ENCODE peak calls at places on chromosomes 7 and 10, in eight cellular contexts. O is transverse colon, P is A549, W is K562, H is ovary, T is upper lobe of left lung, C is suprapubic skin, S is tibial nerve. I is an unnamed sample.
A peak's percentile ranks its signal among the peaks of the same experiment; 100 is the strongest.

GRCh38 chr10:102661614-102662133 is 17.4 kb downstream of the TRIM8 start:
- DNase-seq in O (no peak), P (no peak), W (no peak), H (no peak), T (peak; percentile 10), C (no peak), S (no peak), I (no peak)

GRCh38 chr7:124057872-124058271 is 25.0 kb upstream of the TMEM229A start:
- DNase-seq in O (no peak), P (no peak), W (no peak), H (no peak), T (no peak), C (no peak), S (no peak), I (no peak)

GRCh38 chr7:10476642-10477041 is 497.0 kb upstream of the PHF14 start:
- DNase-seq in O (no peak), P (no peak), W (no peak), H (no peak), T (no peak), C (no peak), S (no peak), I (no peak)

GRCh38 chr7:89183726-89184125 is 388.2 kb upstream of the TEX47 start:
- DNase-seq in O (no peak), P (no peak), W (no peak), H (no peak), T (no peak), C (no peak), S (no peak), I (no peak)

GRCh38 chr7:83655951-83656556 is 7.1 kb upstream of the SEMA3E start:
- DNase-seq in O (peak; percentile 16), P (peak; percentile 70), W (no peak), H (no peak), T (no peak), C (no peak), S (no peak), I (peak; percentile 37)

GRCh38 chr10:125092564-125093031 is 67.8 kb downstream of the CTBP2 start:
- DNase-seq in O (no peak), P (no peak), W (no peak), H (peak; percentile 40), T (no peak), C (peak; percentile 61), S (no peak), I (peak; percentile 17)

GRCh38 chr7:44184221-44184873 is 4.9 kb downstream of the GCK start:
- DNase-seq in O (no peak), P (peak; percentile 73), W (no peak), H (no peak), T (no peak), C (no peak), S (no peak), I (no peak)

GRCh38 chr7:151810434-151811232 is 66.3 kb downstream of the PRKAG2 start:
- DNase-seq in O (no peak), P (no peak), W (no peak), H (no peak), T (no peak), C (no peak), S (no peak), I (peak; percentile 70)

GRCh38 chr7:100895956-100896742 is 461 bp upstream of the ACHE start:
- DNase-seq in O (peak; percentile 78), P (peak; percentile 52), W (peak; percentile 92), H (peak; percentile 51), T (no peak), C (peak; percentile 71), S (no peak), I (peak; percentile 54)

DNA sequence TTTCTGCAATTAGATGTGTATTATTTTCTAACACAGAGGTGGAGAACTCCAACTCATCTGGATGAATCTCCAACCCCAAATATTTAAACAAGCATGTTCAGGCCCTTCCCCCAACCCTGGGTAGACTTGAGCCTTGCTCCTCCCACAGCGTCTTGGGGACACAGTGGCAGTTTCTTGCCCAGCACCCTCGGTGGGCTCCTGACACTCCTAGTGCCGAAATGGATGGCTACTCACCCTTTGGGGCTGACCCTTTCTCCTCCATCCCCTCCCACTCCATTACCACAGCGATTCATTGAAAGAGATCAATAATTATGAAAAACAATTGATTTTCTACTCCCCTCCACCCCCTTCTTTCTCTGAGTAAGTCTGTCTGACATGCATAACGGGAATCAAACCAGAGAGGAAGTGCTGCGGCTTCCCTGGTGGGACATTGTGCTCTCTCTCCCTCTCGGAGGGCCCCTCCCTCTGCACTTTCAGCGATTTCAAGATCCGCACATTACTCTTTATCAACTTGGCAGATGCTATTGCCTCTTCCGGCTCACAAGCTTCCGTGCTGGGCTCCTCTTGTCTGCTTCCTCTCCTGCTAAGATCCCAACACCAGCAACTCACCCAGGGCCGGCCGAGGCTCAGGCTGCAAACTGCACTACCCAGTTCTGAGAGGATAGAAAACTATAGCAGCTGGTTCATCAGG is 78.9 kb upstream of the PLXNA4 start:
- DNase-seq in O (peak; percentile 50), P (no peak), W (no peak), H (no peak), T (peak; percentile 56), C (peak; percentile 66), S (peak; percentile 22), I (peak; percentile 28)
- TF ChIP-seq EP300 in O (no peak), P (no peak), W (no peak), H (no peak), T (no peak), C (no peak), S (peak; percentile 49), I (no peak)

GRCh38 chr7:140726304-140726703 is 29.8 kb downstream of the NDUFB2 start:
- DNase-seq in O (no peak), P (peak; percentile 38), W (peak; percentile 25), H (no peak), T (no peak), C (no peak), S (no peak), I (no peak)
- TF ChIP-seq EP300 in O (no peak), P (no peak), W (no peak), H (no peak), T (no peak), C (no peak), S (no peak), I (no peak)

DNA sequence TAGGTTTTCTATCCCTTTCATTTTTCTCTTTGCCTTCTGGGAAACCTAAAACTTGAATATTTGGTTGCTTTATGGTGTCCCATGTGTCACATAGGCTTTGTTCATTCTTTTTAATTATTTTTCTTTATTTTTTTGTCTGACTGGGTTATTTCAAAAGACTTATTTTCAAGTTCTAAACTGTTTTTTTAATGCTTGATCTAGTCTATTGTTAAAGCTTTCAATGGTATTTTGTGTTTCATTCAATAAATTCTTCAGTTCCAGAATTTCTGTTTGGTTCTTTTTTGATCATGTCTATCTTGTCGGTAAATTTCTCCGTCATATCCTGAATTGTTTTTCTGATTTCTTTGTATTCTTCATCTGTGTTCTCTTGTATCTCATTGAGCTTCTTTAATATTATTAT is 86.8 kb downstream of the NPS start:
- DNase-seq in O (no peak), P (no peak), W (no peak), H (no peak), T (no peak), C (no peak), S (no peak), I (no peak)
- TF ChIP-seq EP300 in O (no peak), P (no peak), W (no peak), H (no peak), T (no peak), C (no peak), S (no peak), I (no peak)

GRCh38 chr10:119691726-119692125 is 34.1 kb upstream of the INPP5F start:
- DNase-seq in O (no peak), P (no peak), W (no peak), H (no peak), T (no peak), C (no peak), S (no peak), I (no peak)

GRCh38 chr10:119689016-119689564 is 36.8 kb upstream of the INPP5F start:
- DNase-seq in O (no peak), P (no peak), W (no peak), H (no peak), T (no peak), C (no peak), S (no peak), I (no peak)

GRCh38 chr10:119687192-119688032 is 36.2 kb downstream of the BAG3 start:
- DNase-seq in O (no peak), P (no peak), W (no peak), H (no peak), T (no peak), C (no peak), S (no peak), I (no peak)

GRCh38 chr10:119688033-119688508 is 36.9 kb downstream of the BAG3 start:
- DNase-seq in O (no peak), P (no peak), W (no peak), H (no peak), T (no peak), C (no peak), S (no peak), I (no peak)

DNA sequence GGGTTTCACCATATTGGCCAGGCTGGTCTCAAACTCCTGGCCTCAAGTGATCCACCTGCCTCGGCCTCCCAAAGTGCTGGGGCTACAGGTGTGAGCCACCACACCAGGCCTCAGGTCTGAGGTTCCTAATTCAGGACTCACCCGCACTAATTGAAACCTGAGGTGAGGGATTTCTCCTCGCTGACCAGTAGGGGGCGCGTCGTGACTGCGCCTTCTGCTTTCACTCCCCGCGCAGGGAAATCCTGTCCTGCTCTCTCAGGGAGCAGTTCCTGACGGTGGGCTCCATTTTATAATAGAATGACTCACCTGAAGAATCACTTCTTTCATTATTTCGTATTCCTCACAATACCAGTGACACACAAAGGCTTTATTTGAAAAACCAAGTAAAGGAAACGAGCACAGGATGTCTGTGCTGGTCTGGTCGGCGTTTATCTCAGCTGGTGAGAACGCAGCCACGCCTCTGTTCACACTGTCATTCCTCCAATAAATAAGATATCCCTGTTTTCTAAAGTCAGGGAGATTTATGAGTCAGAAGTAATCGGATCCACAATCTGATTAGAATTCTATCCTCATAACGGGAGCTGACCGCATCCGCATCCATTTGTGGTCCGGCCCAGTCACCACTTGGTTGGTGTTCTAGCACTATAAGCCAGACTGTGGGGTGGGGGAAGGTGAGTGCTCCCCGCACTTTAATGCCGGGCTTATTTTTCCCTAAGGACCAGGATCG is 35.4 kb downstream of the BAG3 start:
- DNase-seq in O (peak; percentile 82), P (peak; percentile 81), W (peak; percentile 61), H (peak; percentile 85), T (peak; percentile 84), C (peak; percentile 84), S (peak; percentile 42), I (peak; percentile 78)
- TF ChIP-seq EP300 in O (no peak), P (no peak), W (no peak), H (no peak), T (no peak), C (no peak), S (no peak), I (no peak)

I was measured in stomach.